ENCODE peak calls at places on chromosomes 11 and 22, in five cellular contexts. V, A, S, L and B are unnamed samples.

GRCh38 chr11:11141019-11141418 is 212.0 kb downstream of the CSNK2A3 start:
- DNase-seq in V (no peak), A (no peak), S (no peak), L (no peak), B (no peak)

GRCh38 chr22:25777870-25778269 is 35.9 kb downstream of the MYO18B start:
- DNase-seq in V (no peak), A (no peak), S (no peak), L (peak; percentile 47), B (no peak)

GRCh38 chr11:55707029-55707428 is 45.0 kb downstream of the OR4C6 start:
- DNase-seq in V (no peak), A (no peak), S (no peak), L (peak; percentile 4), B (no peak)

GRCh38 chr11:126543691-126544090 is 188.2 kb downstream of the ST3GAL4 start:
- DNase-seq in V (no peak), A (no peak), S (no peak), L (no peak), B (no peak)

GRCh38 chr11:56910046-56910753 is 78.5 kb upstream of the OR5AK2 start:
- DNase-seq in V (no peak), A (no peak), S (no peak), L (peak; percentile 86), B (no peak)

GRCh38 chr22:30816413-30816812 is 121.7 kb downstream of the OSBP2 start:
- DNase-seq in V (no peak), A (no peak), S (no peak), L (no peak), B (no peak)

GRCh38 chr22:49925525-49926128 is 7.2 kb downstream of the CRELD2 start:
- DNase-seq in V (peak; percentile 73), A (no peak), S (peak; percentile 77), L (no peak), B (peak; percentile 82)

GRCh38 chr11:94803491-94803890 is 35.3 kb downstream of the AMOTL1 start:
- DNase-seq in V (no peak), A (no peak), S (no peak), L (no peak), B (no peak)

GRCh38 chr11:35529971-35530495 is 4.6 kb upstream of the PAMR1 start:
- DNase-seq in V (no peak), A (peak; percentile 77), S (no peak), L (no peak), B (no peak)

GRCh38 chr22:44522526-44523170 is 24.6 kb upstream of the RTL6 start:
- DNase-seq in V (no peak), A (no peak), S (no peak), L (no peak), B (no peak)

GRCh38 chr11:71140206-71140919 is 112.0 kb downstream of the SHANK2 start:
- DNase-seq in V (no peak), A (no peak), S (no peak), L (no peak), B (no peak)

GRCh38 chr22:36233796-36234195 is 5.5 kb downstream of the APOL2 start:
- DNase-seq in V (no peak), A (no peak), S (no peak), L (no peak), B (no peak)

GRCh38 chr11:74121804-74122203 is 49.0 kb downstream of the C2CD3 start:
- DNase-seq in V (no peak), A (no peak), S (no peak), L (no peak), B (no peak)

GRCh38 chr11:78030429-78031325 is 7.6 kb upstream of the KCTD14 start:
- DNase-seq in V (no peak), A (no peak), S (no peak), L (no peak), B (no peak)

GRCh38 chr11:35272391-35272821 is 133.4 kb downstream of the CD44 start:
- DNase-seq in V (peak; percentile 21), A (no peak), S (no peak), L (no peak), B (peak; percentile 29)

GRCh38 chr11:23991140-23991539 is 505.7 kb upstream of the LUZP2 start:
- DNase-seq in V (no peak), A (no peak), S (no peak), L (no peak), B (no peak)

GRCh38 chr22:49035818-49036457 is 791.7 kb downstream of the BRD1 start:
- DNase-seq in V (no peak), A (no peak), S (no peak), L (no peak), B (no peak)

GRCh38 chr11:100793525-100793924 is 106.4 kb downstream of the ARHGAP42 start:
- DNase-seq in V (no peak), A (no peak), S (no peak), L (no peak), B (no peak)

GRCh38 chr11:117419136-117419914 is 91.7 kb downstream of the CEP164 start:
- DNase-seq in V (no peak), A (no peak), S (no peak), L (no peak), B (no peak)

GRCh38 chr11:4018641-4019040 is 76.0 kb upstream of the RRM1 start:
- DNase-seq in V (no peak), A (no peak), S (no peak), L (no peak), B (no peak)

GRCh38 chr22:49825944-49826602 is 1.6 kb downstream of the BRD1 start:
- DNase-seq in V (peak; percentile 44), A (no peak), S (peak; percentile 52), L (no peak), B (peak; percentile 60)

GRCh38 chr11:108009497-108010360 is 1.0 kb downstream of the CUL5 start:
- DNase-seq in V (no peak), A (no peak), S (peak; percentile 1), L (no peak), B (no peak)

GRCh38 chr11:65486570-65487466 is 12.0 kb upstream of the MALAT1 start:
- DNase-seq in V (no peak), A (no peak), S (no peak), L (no peak), B (no peak)

GRCh38 chr22:50545522-50546325 is at the start of gene KLHDC7B:
- DNase-seq in V (no peak), A (no peak), S (no peak), L (no peak), B (no peak)

GRCh38 chr22:11598492-11599440 is 3929.2 kb upstream of the OR11H1 start:
- DNase-seq in V (no peak), A (no peak), S (no peak), L (no peak), B (no peak)

GRCh38 chr11:108559904-108560303 is 33.7 kb downstream of the EXPH5 start:
- DNase-seq in V (no peak), A (no peak), S (no peak), L (no peak), B (no peak)

GRCh38 chr22:49142891-49143290 is 684.8 kb downstream of the BRD1 start:
- DNase-seq in V (no peak), A (no peak), S (no peak), L (no peak), B (no peak)

GRCh38 chr11:7160814-7161489 is 72.2 kb downstream of the RBMXL2 start:
- DNase-seq in V (no peak), A (no peak), S (no peak), L (no peak), B (no peak)

GRCh38 chr11:82759649-82760048 is 26.0 kb upstream of the FAM181B start:
- DNase-seq in V (no peak), A (no peak), S (no peak), L (no peak), B (no peak)

GRCh38 chr11:79744941-79745340 is 304.1 kb upstream of the TENM4 start:
- DNase-seq in V (no peak), A (no peak), S (no peak), L (no peak), B (no peak)

GRCh38 chr11:102073253-102073652 is 26.0 kb downstream of the CFAP300 start:
- DNase-seq in V (no peak), A (no peak), S (no peak), L (no peak), B (no peak)

GRCh38 chr11:115548878-115549528 is 44.8 kb upstream of the CADM1 start:
- DNase-seq in V (no peak), A (no peak), S (no peak), L (peak; percentile 14), B (no peak)

GRCh38 chr11:67492801-67493547 is 10.1 kb downstream of the AIP start:
- DNase-seq in V (no peak), A (no peak), S (no peak), L (no peak), B (no peak)

GRCh38 chr11:6249822-6250555 is 9.6 kb upstream of the CCKBR start:
- DNase-seq in V (no peak), A (peak; percentile 88), S (no peak), L (peak; percentile 36), B (no peak)

DNA sequence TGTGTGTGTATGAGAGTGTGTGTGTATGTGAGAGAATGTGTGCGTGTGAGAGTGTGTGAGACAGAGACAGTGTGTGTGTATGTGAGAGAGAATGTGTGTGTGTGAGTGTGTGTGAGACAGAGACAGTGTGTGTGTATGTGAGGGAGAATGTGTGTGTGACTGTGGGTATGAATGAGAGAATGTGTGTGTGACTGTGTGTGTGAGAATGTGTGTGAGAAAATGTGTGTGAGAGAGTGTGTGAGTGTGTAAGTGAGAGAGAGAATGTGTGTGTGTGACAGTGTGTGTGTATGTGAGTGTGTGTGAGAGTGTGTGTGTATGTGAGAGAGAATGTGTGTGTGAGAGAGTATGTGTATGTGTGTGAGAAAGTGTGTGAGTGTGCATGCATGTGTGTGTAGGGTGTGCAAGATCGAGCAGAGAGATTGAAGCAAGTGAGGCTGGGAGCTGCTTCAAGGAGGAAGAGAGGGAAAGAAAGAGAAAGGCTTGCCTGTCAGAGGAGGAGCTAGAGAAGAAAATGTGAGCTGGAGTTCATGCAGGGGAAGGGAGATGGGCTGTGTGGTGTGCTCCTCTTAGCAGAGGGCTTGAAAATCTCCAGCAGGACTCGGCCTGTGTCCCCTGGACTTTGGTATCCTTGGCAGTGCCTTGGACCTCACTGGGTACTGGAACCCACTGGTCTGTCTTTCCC is 27.7 kb upstream of the TP53I11 start:
- DNase-seq in V (no peak), A (no peak), S (no peak), L (no peak), B (no peak)
- H3K4me3 ChIP-seq in V (peak overlapping the region; percentile 26), A (no peak overlapping the region), S (no peak overlapping the region), L (no peak overlapping the region), B (no peak overlapping the region)

GRCh38 chr11:44011797-44012196 is 36.0 kb upstream of the ACCSL start:
- DNase-seq in V (no peak), A (peak; percentile 5), S (no peak), L (no peak), B (no peak)
- H3K4me1 ChIP-seq in V (no peaks in the 10 kb centered on the region), A (peaks cover 4% of the 10 kb centered on the region), S (no peaks in the 10 kb centered on the region), L (peaks cover 15% of the 10 kb centered on the region), B (no peaks in the 10 kb centered on the region)

GRCh38 chr11:96094156-96094555 is 170.2 kb upstream of the MTMR2 start:
- DNase-seq in V (no peak), A (no peak), S (no peak), L (no peak), B (no peak)

GRCh38 chr11:96095884-96096301 is 172.0 kb upstream of the MTMR2 start:
- DNase-seq in V (no peak), A (no peak), S (no peak), L (no peak), B (no peak)

GRCh38 chr11:96097844-96098421 is 174.0 kb upstream of the MTMR2 start:
- DNase-seq in V (no peak), A (no peak), S (no peak), L (no peak), B (no peak)

GRCh38 chr11:96098511-96099241 is 174.8 kb upstream of the MTMR2 start:
- DNase-seq in V (no peak), A (no peak), S (no peak), L (no peak), B (no peak)

GRCh38 chr11:96096360-96096759 is 172.5 kb upstream of the MTMR2 start:
- DNase-seq in V (no peak), A (no peak), S (no peak), L (no peak), B (no peak)
- H3K27ac ChIP-seq in V (no peak overlapping the region), A (no peak overlapping the region), S (no peak overlapping the region), L (no peak overlapping the region), B (no peak overlapping the region)

GRCh38 chr11:64244107-64244506 is 2.6 kb downstream of the PPP1R14B start:
- DNase-seq in V (no peak), A (no peak), S (no peak), L (no peak), B (no peak)
- H3K4me3 ChIP-seq in V (no peak overlapping the region), A (no peak overlapping the region), S (no peak overlapping the region), L (no peak overlapping the region), B (no peak overlapping the region)